ENCODE peak calls at places on chromosomes 13 and 19, in five cellular contexts. X is H9, T is IMR-90, S is trophoblast cell, Z is H1. V is an unnamed sample. For H3K79me1, the result is how much of the 10 kb centered on the place peaks cover.

GRCh38 chr19:10325732-10326131 is 7.6 kb downstream of the RAVER1 start:
- DNase-seq in X (no peak), T (no peak), S (no peak), Z (no peak), V (no peak)

GRCh38 chr13:68176486-68176885 is 946.4 kb upstream of the PCDH9 start:
- DNase-seq in X (no peak), T (peak), S (no peak), Z (no peak), V (no peak)

GRCh38 chr13:49248433-49249002 is 793 bp downstream of the CDADC1 start:
- DNase-seq in X (no peak), T (peak), S (peak), Z (no peak), V (peak)

GRCh38 chr13:110471156-110471832 is 90.2 kb downstream of the RAB20 start:
- DNase-seq in X (no peak), T (no peak), S (peak), Z (no peak), V (no peak)

GRCh38 chr13:97259787-97260641 is 37.9 kb downstream of the MBNL2 start:
- DNase-seq in X (no peak), T (peak), S (peak), Z (no peak), V (no peak)

GRCh38 chr19:3613765-3614661 is 7.3 kb upstream of the TBXA2R start:
- DNase-seq in X (no peak), T (no peak), S (no peak), Z (no peak), V (no peak)

GRCh38 chr13:71242191-71242590 is 624.8 kb downstream of the DACH1 start:
- DNase-seq in X (no peak), T (no peak), S (no peak), Z (no peak), V (peak)

GRCh38 chr13:76707360-76707759 is 178.8 kb downstream of the KCTD12 start:
- DNase-seq in X (no peak), T (peak), S (no peak), Z (no peak), V (no peak)

GRCh38 chr19:6103217-6103644 is 7.1 kb downstream of the RFX2 start:
- DNase-seq in X (no peak), T (peak), S (peak), Z (no peak), V (no peak)

GRCh38 chr13:52850396-52851152 is 2.1 kb upstream of the PCDH8 start:
- DNase-seq in X (peak), T (peak), S (peak), Z (peak), V (peak)

GRCh38 chr19:5536337-5536894 is 31.3 kb downstream of the TINCR start:
- DNase-seq in X (peak), T (peak), S (peak), Z (peak), V (peak)

GRCh38 chr13:39612023-39612637 is 9.1 kb upstream of the LHFPL6 start:
- DNase-seq in X (peak), T (peak), S (peak), Z (no peak), V (peak)

GRCh38 chr13:59659981-59660380 is 503.7 kb downstream of the DIAPH3 start:
- DNase-seq in X (no peak), T (no peak), S (no peak), Z (no peak), V (no peak)

GRCh38 chr19:14366529-14366928 is 14.7 kb upstream of the ADGRE5 start:
- DNase-seq in X (peak), T (peak), S (peak), Z (peak), V (no peak)

GRCh38 chr13:32314968-32315254 is 252 bp downstream of the ZAR1L start:
- DNase-seq in X (no peak), T (peak), S (no peak), Z (no peak), V (peak)

GRCh38 chr19:30049844-30050667 is 108.0 kb downstream of the URI1 start:
- DNase-seq in X (no peak), T (no peak), S (no peak), Z (no peak), V (no peak)

GRCh38 chr19:57363734-57364181 is 407 bp downstream of the TRAPPC2B start:
- DNase-seq in X (no peak), T (peak), S (peak), Z (no peak), V (no peak)

GRCh38 chr13:26061947-26062346 is 10.1 kb upstream of the SHISA2 start:
- DNase-seq in X (no peak), T (peak), S (no peak), Z (no peak), V (no peak)

GRCh38 chr19:6739884-6740588 is 556 bp downstream of the TRIP10 start:
- DNase-seq in X (peak), T (no peak), S (peak), Z (no peak), V (no peak)

GRCh38 chr13:40777166-40777956 is 6.4 kb upstream of the MRPS31 start:
- DNase-seq in X (peak), T (peak), S (peak), Z (no peak), V (peak)

GRCh38 chr13:73275163-73275562 is 216.4 kb downstream of the KLF5 start:
- DNase-seq in X (no peak), T (no peak), S (peak), Z (no peak), V (no peak)

GRCh38 chr13:73403362-73404150 is 344.8 kb downstream of the KLF5 start:
- DNase-seq in X (no peak), T (no peak), S (peak), Z (no peak), V (no peak)

GRCh38 chr13:112771877-112772538 is 82.2 kb downstream of the ATP11A start:
- DNase-seq in X (no peak), T (no peak), S (no peak), Z (no peak), V (no peak)

GRCh38 chr13:34155931-34156607 is 338.1 kb downstream of the RFC3 start:
- DNase-seq in X (no peak), T (peak), S (peak), Z (no peak), V (no peak)

GRCh38 chr19:17727843-17728242 is 8.6 kb downstream of the MAP1S start:
- DNase-seq in X (no peak), T (no peak), S (no peak), Z (no peak), V (no peak)

GRCh38 chr13:105914637-105915036 is 620.8 kb downstream of the EFNB2 start:
- DNase-seq in X (no peak), T (peak), S (peak), Z (no peak), V (no peak)

GRCh38 chr13:21871919-21872318 is 201.0 kb downstream of the FGF9 start:
- DNase-seq in X (no peak), T (no peak), S (no peak), Z (no peak), V (no peak)

GRCh38 chr19:44640518-44640917 is 3.2 kb upstream of the PVR start:
- DNase-seq in X (no peak), T (peak), S (peak), Z (no peak), V (no peak)

GRCh38 chr13:110390572-110390971 is 83.5 kb downstream of the COL4A2 start:
- DNase-seq in X (no peak), T (peak), S (peak), Z (no peak), V (no peak)

GRCh38 chr13:111360452-111360851 is 40.0 kb downstream of the TEX29 start:
- DNase-seq in X (no peak), T (no peak), S (no peak), Z (no peak), V (no peak)

GRCh38 chr19:6259312-6259861 is 20.4 kb downstream of the MLLT1 start:
- DNase-seq in X (no peak), T (peak), S (no peak), Z (no peak), V (no peak)

GRCh38 chr13:21014666-21015170 is 46.7 kb downstream of the LATS2 start:
- DNase-seq in X (no peak), T (peak), S (no peak), Z (no peak), V (no peak)

GRCh38 chr13:42405665-42406390 is 133.9 kb downstream of the AKAP11 start:
- DNase-seq in X (no peak), T (peak), S (peak), Z (no peak), V (no peak)

GRCh38 chr19:13887529-13887928 is 10.6 kb downstream of the NANOS3 start:
- DNase-seq in X (no peak), T (peak), S (no peak), Z (no peak), V (no peak)

GRCh38 chr13:38180100-38180499 is 169.6 kb upstream of the UFM1 start:
- DNase-seq in X (no peak), T (peak), S (peak), Z (no peak), V (no peak)

GRCh38 chr13:57443494-57443893 is 188.1 kb upstream of the PCDH17 start:
- DNase-seq in X (no peak), T (no peak), S (no peak), Z (no peak), V (no peak)

GRCh38 chr13:89571676-89572075 is 1775.8 kb upstream of the MIR17HG start:
- DNase-seq in X (no peak), T (no peak), S (no peak), Z (no peak), V (no peak)

GRCh38 chr13:35791191-35791902 is 314.9 kb upstream of the MAB21L1 start:
- DNase-seq in X (no peak), T (peak), S (peak), Z (no peak), V (no peak)

GRCh38 chr13:31846984-31847752 is 107.8 kb downstream of the RXFP2 start:
- DNase-seq in X (no peak), T (no peak), S (no peak), Z (no peak), V (no peak)

GRCh38 chr13:29165840-29166239 is 345.7 kb downstream of the MTUS2 start:
- DNase-seq in X (no peak), T (no peak), S (peak), Z (no peak), V (no peak)
- H3K79me1 ChIP-seq in X (under half), T (under half), S (under half), Z (under half), V (under half)

GRCh38 chr19:36245210-36246005 is 30.5 kb downstream of the ZNF146 start:
- DNase-seq in X (peak), T (no peak), S (peak), Z (peak), V (peak)

GRCh38 chr19:36244066-36244465 is 29.2 kb downstream of the ZNF146 start:
- DNase-seq in X (peak), T (no peak), S (no peak), Z (no peak), V (no peak)

DNA sequence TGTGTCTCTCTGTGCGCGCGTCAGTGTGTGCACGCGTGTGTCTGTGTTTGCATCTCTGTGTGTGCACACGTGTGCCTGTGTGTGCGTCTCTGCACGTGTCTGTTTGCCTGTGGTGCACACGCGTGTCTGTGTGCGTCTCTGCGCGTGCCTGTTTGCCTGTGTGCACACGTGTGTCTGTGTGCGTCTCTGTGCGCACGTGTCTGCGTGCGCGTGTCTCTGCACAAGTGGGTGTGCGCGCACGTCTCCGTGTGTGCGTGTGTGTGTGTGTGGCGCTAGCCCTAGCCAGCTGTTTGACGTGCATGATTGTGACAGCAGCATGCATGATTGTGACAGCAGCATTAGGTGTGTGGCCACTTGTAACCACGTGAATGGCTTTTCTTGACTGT is 31.1 kb downstream of the ZNF146 start:
- DNase-seq in X (no peak), T (no peak), S (peak), Z (no peak), V (no peak)
- H4K91ac ChIP-seq in X (no peak), T (no peak), S (no peak), Z (peak), V (peak)

GRCh38 chr19:38562096-38562495 is 55.7 kb downstream of the MAP4K1 start:
- DNase-seq in X (no peak), T (no peak), S (no peak), Z (no peak), V (no peak)

GRCh38 chr19:38559428-38560401 is 58.0 kb downstream of the MAP4K1 start:
- DNase-seq in X (no peak), T (no peak), S (no peak), Z (no peak), V (no peak)

GRCh38 chr19:38561658-38562057 is 56.1 kb downstream of the MAP4K1 start:
- DNase-seq in X (no peak), T (no peak), S (no peak), Z (no peak), V (no peak)

GRCh38 chr19:38563475-38563874 is 54.3 kb downstream of the MAP4K1 start:
- DNase-seq in X (no peak), T (no peak), S (no peak), Z (no peak), V (no peak)

GRCh38 chr19:38561053-38561606 is 56.6 kb downstream of the MAP4K1 start:
- DNase-seq in X (no peak), T (no peak), S (no peak), Z (no peak), V (no peak)
- H3K79me1 ChIP-seq in X (under half), T (under half), S (under half), Z (under half), V (under half)

GRCh38 chr13:50730496-50731171 is 112.9 kb downstream of the DLEU7 start:
- DNase-seq in X (no peak), T (no peak), S (no peak), Z (no peak), V (no peak)

GRCh38 chr13:50731400-50731799 is 112.1 kb downstream of the DLEU7 start:
- DNase-seq in X (no peak), T (peak), S (peak), Z (no peak), V (no peak)

GRCh38 chr13:50733392-50733791 is 110.1 kb downstream of the DLEU7 start:
- DNase-seq in X (no peak), T (no peak), S (no peak), Z (no peak), V (no peak)

GRCh38 chr13:50735071-50735470 is 108.4 kb downstream of the DLEU7 start:
- DNase-seq in X (no peak), T (no peak), S (no peak), Z (no peak), V (no peak)

GRCh38 chr13:50732712-50733111 is 110.8 kb downstream of the DLEU7 start:
- DNase-seq in X (no peak), T (peak), S (peak), Z (no peak), V (no peak)
- H4K91ac ChIP-seq in X (no peak), T (no peak), S (no peak), Z (peak), V (no peak)

DNA sequence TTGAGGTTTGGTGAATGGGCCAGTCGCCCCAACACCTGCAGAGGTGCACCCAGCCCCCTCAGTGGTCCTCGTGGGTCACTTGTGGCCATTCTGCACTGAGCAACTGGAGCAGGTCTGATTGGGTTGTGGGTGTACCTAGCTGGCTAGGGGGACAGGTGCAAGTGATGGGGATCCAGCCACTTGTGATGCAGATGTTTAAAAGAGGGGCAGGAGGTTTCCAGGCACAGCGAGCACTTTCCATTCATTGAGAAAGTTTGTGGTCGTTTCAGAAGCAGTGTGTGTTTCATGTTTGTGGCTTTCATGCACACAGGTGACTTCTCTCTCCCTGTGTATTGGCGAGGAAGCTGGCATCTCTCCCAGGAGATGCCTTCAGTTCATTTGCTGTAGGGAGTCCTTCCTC is 34.7 kb downstream of the TSSK6 start:
- DNase-seq in X (no peak), T (no peak), S (no peak), Z (no peak), V (no peak)
- H3K79me1 ChIP-seq in X (under half), T (under half), S (under half), Z (under half), V (under half)

GRCh38 chr13:113900646-113901045 is 36.8 kb upstream of the GAS6 start:
- DNase-seq in X (no peak), T (no peak), S (no peak), Z (no peak), V (no peak)
- H4K91ac ChIP-seq in X (no peak), T (peak), S (no peak), Z (no peak), V (no peak)